ENCODE peak calls at places on chromosomes 1 and 21, in nine cellular contexts. U is GM13976, K is heart left ventricle, Q is bronchial epithelial cell, R is IMR-90, M is GM20000, N is astrocyte of the spinal cord, T is tibial artery, F is fibroblast of lung. E is an unnamed sample.

GRCh38 chr1:77687519-77687906 is 5.1 kb upstream of the ZZZ3 start:
- DNase-seq in N (peak; percentile 39), K (no peak), F (peak; percentile 14), T (no peak), U (no peak), R (no peak), Q (no peak), M (no peak), E (peak; percentile 33)

GRCh38 chr1:85330206-85330605 is 53.8 kb upstream of the BCL10 start:
- DNase-seq in U (no peak), F (peak; percentile 99), R (peak; percentile 96), K (no peak), N (peak; percentile 88), M (no peak), Q (peak; percentile 85), T (no peak), E (peak; percentile 54)

GRCh38 chr1:35568975-35569395 is 4.1 kb upstream of the TFAP2E start:
- DNase-seq in T (no peak), R (peak; percentile 60), M (peak; percentile 89), U (peak; percentile 83), N (peak; percentile 61), Q (peak; percentile 55), F (peak; percentile 40), K (no peak), E (peak; percentile 68)

GRCh38 chr1:213269829-213270228 is 218.8 kb downstream of the RPS6KC1 start:
- DNase-seq in R (no peak), U (no peak), K (no peak), M (no peak), N (no peak), T (no peak), F (no peak), Q (no peak), E (no peak)

GRCh38 chr1:17488977-17489739 is 49.7 kb upstream of the RCC2 start:
- DNase-seq in T (no peak), M (no peak), F (peak; percentile 24), U (no peak), R (peak; percentile 15), K (peak; percentile 0), Q (no peak), N (peak; percentile 10), E (no peak)

GRCh38 chr1:207020709-207021107 is 11.8 kb downstream of the C1orf116 start:
- DNase-seq in U (no peak), T (no peak), F (peak; percentile 25), R (peak; percentile 37), M (no peak), Q (peak; percentile 86), N (peak; percentile 5), K (no peak), E (no peak)

GRCh38 chr21:16468191-16468590 is 738.4 kb downstream of the USP25 start:
- DNase-seq in Q (peak; percentile 29), U (no peak), T (no peak), N (no peak), M (no peak), F (peak; percentile 22), K (no peak), R (peak; percentile 31), E (no peak)

GRCh38 chr1:70171512-70171911 is 33.9 kb downstream of the LRRC40 start:
- DNase-seq in M (no peak), Q (no peak), K (no peak), R (no peak), F (no peak), U (no peak), T (no peak), N (no peak), E (no peak)

GRCh38 chr21:38850277-38850951 is 44.7 kb downstream of the ETS2 start:
- DNase-seq in Q (no peak), M (no peak), N (no peak), K (no peak), F (no peak), T (no peak), U (no peak), R (no peak), E (no peak)

GRCh38 chr1:109161836-109162606 is 48.1 kb downstream of the ELAPOR1 start:
- DNase-seq in M (peak; percentile 48), U (peak; percentile 55), T (peak; percentile 41), F (peak; percentile 85), N (peak; percentile 55), R (peak; percentile 89), K (no peak), Q (peak; percentile 86), E (no peak)

GRCh38 chr1:218582646-218583045 is 237.5 kb downstream of the TGFB2 start:
- DNase-seq in U (no peak), R (no peak), T (no peak), K (no peak), M (no peak), Q (no peak), F (no peak), N (no peak), E (no peak)

GRCh38 chr1:218587890-218588289 is 242.8 kb downstream of the TGFB2 start:
- DNase-seq in F (no peak), N (no peak), R (no peak), K (no peak), T (no peak), U (no peak), M (no peak), Q (no peak), E (no peak)

GRCh38 chr1:218588555-218589172 is 243.5 kb downstream of the TGFB2 start:
- DNase-seq in R (no peak), Q (no peak), T (no peak), K (no peak), M (no peak), F (peak; percentile 61), U (no peak), N (no peak), E (no peak)

GRCh38 chr1:218584418-218585155 is 239.5 kb downstream of the TGFB2 start:
- DNase-seq in M (no peak), U (no peak), K (no peak), N (peak; percentile 61), T (no peak), R (peak; percentile 47), F (peak; percentile 76), Q (peak; percentile 66), E (peak; percentile 43)

DNA sequence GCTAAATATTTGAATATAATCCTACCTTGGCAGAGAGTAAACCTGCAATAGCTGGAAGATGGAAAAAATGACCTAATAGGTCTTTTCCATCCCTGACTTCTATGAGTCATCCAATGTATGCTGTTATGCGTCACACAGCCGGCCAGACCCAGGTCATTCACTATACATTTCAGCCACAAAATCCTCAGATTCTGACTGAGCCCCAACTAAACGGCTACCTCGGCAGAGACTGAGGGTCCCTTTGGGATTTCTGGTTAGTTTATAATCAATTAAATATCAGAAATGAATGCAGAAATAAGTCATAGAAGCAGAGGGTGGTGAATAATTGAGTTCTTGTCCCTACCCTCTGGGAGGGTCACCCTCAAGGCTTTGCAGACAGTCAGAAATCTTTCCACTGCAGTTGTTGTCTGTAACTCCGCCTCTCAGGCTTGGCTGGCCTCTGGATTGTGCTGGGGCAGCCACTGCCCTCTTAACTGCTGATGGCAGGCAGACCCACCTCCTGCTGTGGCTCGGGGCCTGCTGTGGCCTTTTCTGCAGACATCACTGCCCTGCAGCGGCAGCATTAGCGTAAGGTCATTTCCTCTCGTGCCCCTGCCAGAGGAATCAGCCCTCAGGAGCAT is 240.5 kb downstream of the TGFB2 start:
- DNase-seq in N (peak; percentile 91), K (no peak), F (peak; percentile 84), Q (peak; percentile 91), T (no peak), M (no peak), R (peak; percentile 86), U (no peak), E (peak; percentile 65)
- TF ChIP-seq CTCF in N (no peak), K (no peak), F (no peak), Q (no peak), T (no peak), M (no peak), R (no peak), U (no peak), E (no peak)

GRCh38 chr1:222012816-222013215 is 270.9 kb upstream of the DUSP10 start:
- DNase-seq in U (no peak), T (no peak), R (no peak), Q (no peak), N (no peak), K (no peak), M (no peak), F (no peak), E (no peak)
- TF ChIP-seq CTCF in U (no peak), T (no peak), R (no peak), Q (no peak), N (no peak), K (no peak), M (no peak), F (no peak), E (no peak)

GRCh38 chr21:37074195-37074510 is 1.1 kb downstream of the TTC3 start:
- DNase-seq in K (no peak), Q (no peak), N (no peak), M (no peak), U (no peak), F (no peak), T (no peak), R (no peak), E (no peak)

GRCh38 chr21:37074546-37074945 is 1.5 kb downstream of the TTC3 start:
- DNase-seq in K (no peak), T (no peak), N (no peak), F (no peak), U (no peak), R (no peak), Q (no peak), M (no peak), E (no peak)

GRCh38 chr21:37072239-37072987 is 458 bp downstream of the PIGP start:
- DNase-seq in M (peak; percentile 10), Q (peak; percentile 54), K (peak; percentile 93), N (peak; percentile 86), F (peak; percentile 92), T (peak; percentile 82), R (peak; percentile 89), U (peak; percentile 17), E (peak; percentile 65)

GRCh38 chr21:37072988-37073416 is at the start of the genes PIGP and TTC3:
- DNase-seq in K (peak; percentile 99), F (peak; percentile 92), T (peak; percentile 89), U (peak; percentile 98), N (peak; percentile 97), M (peak; percentile 99), R (peak; percentile 93), Q (peak; percentile 79), E (peak; percentile 95)

DNA sequence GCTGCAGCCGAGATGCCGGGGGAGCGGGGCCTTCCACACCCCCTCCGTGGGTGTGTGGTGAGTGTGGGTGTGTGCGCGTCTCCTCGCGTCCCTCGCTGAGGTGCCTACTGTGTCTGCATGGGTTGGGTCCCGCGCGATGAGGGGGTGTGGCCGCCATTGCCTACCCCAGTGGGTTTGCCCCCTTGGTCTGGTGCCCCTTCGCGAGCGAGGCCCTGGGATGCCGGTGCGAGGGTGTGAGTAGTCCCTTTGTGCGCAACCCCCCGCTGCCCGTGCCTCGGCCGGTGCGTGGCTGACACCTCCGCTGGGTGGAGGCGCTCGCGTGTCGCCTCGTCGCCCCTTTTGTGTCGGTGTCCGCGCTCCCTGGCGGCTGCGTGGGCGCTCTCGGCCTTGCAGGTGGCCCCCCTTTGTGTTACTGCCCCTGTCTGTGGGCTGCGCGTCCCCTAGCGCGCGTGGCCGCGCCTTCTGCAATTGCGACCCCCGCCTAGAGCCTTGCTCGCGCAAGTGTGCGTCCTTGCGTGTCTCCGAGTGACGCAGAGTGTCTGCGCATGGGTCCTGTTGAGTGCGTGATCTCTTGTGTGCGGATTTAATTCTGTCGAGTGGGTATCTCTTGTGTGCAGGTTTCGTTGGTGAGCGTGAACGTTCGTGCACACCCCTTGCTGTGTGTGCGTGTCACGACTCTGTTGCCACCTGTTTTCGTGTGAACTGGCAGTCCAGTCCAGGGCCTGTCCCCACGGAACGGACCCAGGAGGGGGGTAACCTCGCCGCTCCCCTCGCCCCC is 552 bp downstream of the TTC3 start:
- DNase-seq in F (peak; percentile 63), R (peak; percentile 67), T (no peak), U (peak; percentile 52), M (peak; percentile 49), K (peak; percentile 81), Q (no peak), N (peak; percentile 32), E (peak; percentile 20)
- TF ChIP-seq CTCF in F (no peak), R (no peak), T (no peak), U (peak; percentile 10), M (peak; percentile 19), K (no peak), Q (peak; percentile 23), N (no peak), E (no peak)

GRCh38 chr1:7302873-7303272 is 468.2 kb upstream of the VAMP3 start:
- DNase-seq in N (no peak), R (no peak), M (no peak), Q (peak; percentile 5), K (no peak), U (no peak), F (no peak), T (no peak), E (no peak)
- TF ChIP-seq CTCF in N (peak; percentile 15), R (peak; percentile 17), M (no peak), Q (no peak), K (no peak), U (no peak), F (no peak), T (no peak), E (no peak)

E was measured in Calu3.